ENCODE peak calls at places on chromosome 17, in ten cellular contexts. K, D, B, W, H, Z, G, M, T and V are unnamed samples.

GRCh38 chr17:81056352-81056751 is 21.4 kb downstream of the BAIAP2 start:
- DNase-seq in K (no peak), D (no peak), B (no peak), W (no peak), H (no peak), Z (no peak), G (no peak), M (no peak), T (no peak), V (no peak)

GRCh38 chr17:35766903-35767510 is 6.3 kb downstream of the C17orf50 start:
- DNase-seq in K (no peak), D (no peak), B (no peak), W (peak; percentile 62), H (no peak), Z (no peak), G (peak; percentile 34), M (no peak), T (peak; percentile 72), V (peak; percentile 37)

GRCh38 chr17:47719411-47720152 is 13.5 kb upstream of the TBX21 start:
- DNase-seq in K (no peak), D (peak; percentile 18), B (peak; percentile 45), W (no peak), H (peak; percentile 82), Z (no peak), G (peak; percentile 63), M (peak; percentile 46), T (peak; percentile 88), V (no peak)

GRCh38 chr17:62649570-62649969 is 22.1 kb downstream of the MRC2 start:
- DNase-seq in K (no peak), D (no peak), B (no peak), W (no peak), H (no peak), Z (no peak), G (no peak), M (no peak), T (no peak), V (no peak)

GRCh38 chr17:80746262-80746935 is 201.8 kb downstream of the RPTOR start:
- DNase-seq in K (no peak), D (no peak), B (no peak), W (no peak), H (no peak), Z (no peak), G (no peak), M (no peak), T (no peak), V (no peak)

GRCh38 chr17:38333635-38334295 is 10.0 kb downstream of the GPR179 start:
- DNase-seq in K (peak; percentile 37), D (no peak), B (peak; percentile 51), W (peak; percentile 72), H (peak; percentile 57), Z (peak; percentile 87), G (no peak), M (no peak), T (peak; percentile 53), V (peak; percentile 73)

GRCh38 chr17:15284537-15284936 is 19.4 kb upstream of the PMP22 start:
- DNase-seq in K (no peak), D (no peak), B (no peak), W (no peak), H (no peak), Z (no peak), G (no peak), M (no peak), T (no peak), V (no peak)

GRCh38 chr17:79156463-79157095 is 82.0 kb downstream of the ENGASE start:
- DNase-seq in K (no peak), D (no peak), B (no peak), W (no peak), H (no peak), Z (peak; percentile 37), G (no peak), M (no peak), T (no peak), V (peak; percentile 29)

GRCh38 chr17:67520282-67520906 is 143.3 kb downstream of the PITPNC1 start:
- DNase-seq in K (no peak), D (no peak), B (no peak), W (peak; percentile 93), H (no peak), Z (no peak), G (no peak), M (peak; percentile 67), T (no peak), V (peak; percentile 44)

GRCh38 chr17:35841505-35841904 is 27.2 kb downstream of the HEATR9 start:
- DNase-seq in K (no peak), D (no peak), B (no peak), W (no peak), H (no peak), Z (no peak), G (no peak), M (no peak), T (peak; percentile 23), V (no peak)

GRCh38 chr17:81561494-81561885 is 9.3 kb upstream of the FAAP100 start:
- DNase-seq in K (no peak), D (no peak), B (no peak), W (no peak), H (no peak), Z (no peak), G (no peak), M (no peak), T (no peak), V (no peak)